ENCODE peak calls at places on chromosomes 5 and 9, in seven cellular contexts. M, J, P, Z, H, O and S are unnamed samples. For H3K4me1, the result is how much of the 10 kb centered on the place peaks cover.

GRCh38 chr5:1492757-1493156 is 31.0 kb downstream of the LPCAT1 start:
- DNase-seq in Z (no peak), H (no peak), M (no peak), P (no peak), J (no peak), O (no peak), S (no peak)

GRCh38 chr5:150672237-150672883 is 11.3 kb downstream of the MYOZ3 start:
- DNase-seq in M (peak), H (peak), O (no peak), P (peak), J (no peak), Z (peak), S (peak)

GRCh38 chr9:84945878-84946538 is 276.5 kb downstream of the NTRK2 start:
- DNase-seq in O (no peak), P (no peak), M (no peak), Z (no peak), H (no peak), J (no peak), S (no peak)

GRCh38 chr9:36575411-36575882 is 2.8 kb downstream of the MELK start:
- DNase-seq in P (no peak), M (no peak), J (no peak), Z (no peak), H (no peak), O (no peak), S (no peak)

GRCh38 chr9:135797507-135798302 is 95.7 kb downstream of the KCNT1 start:
- DNase-seq in P (peak), Z (peak), M (no peak), H (no peak), J (no peak), O (no peak), S (peak)

GRCh38 chr5:122906768-122907167 is 61.4 kb downstream of the SNX24 start:
- DNase-seq in J (no peak), H (no peak), Z (no peak), M (no peak), P (no peak), O (no peak), S (no peak)

GRCh38 chr9:132878695-132879064 is at the start of gene SPACA9:
- DNase-seq in H (peak), P (no peak), Z (peak), M (peak), O (no peak), J (no peak), S (peak)

GRCh38 chr9:14895806-14896205 is 14.4 kb downstream of the FREM1 start:
- DNase-seq in O (no peak), M (no peak), Z (peak), P (no peak), J (no peak), H (no peak), S (no peak)

GRCh38 chr9:6632516-6633328 is 12.8 kb downstream of the GLDC start:
- DNase-seq in H (no peak), Z (peak), O (peak), M (no peak), P (no peak), J (peak), S (no peak)

GRCh38 chr5:73263001-73263710 is 90.2 kb downstream of the TMEM174 start:
- DNase-seq in J (no peak), P (no peak), H (no peak), Z (no peak), O (no peak), M (no peak), S (no peak)

GRCh38 chr5:10734050-10734709 is 26.9 kb downstream of the DAP start:
- DNase-seq in Z (no peak), M (no peak), O (no peak), H (no peak), J (no peak), P (no peak), S (no peak)

GRCh38 chr5:151182501-151182900 is 24.9 kb upstream of the ANXA6 start:
- DNase-seq in O (no peak), M (no peak), Z (no peak), P (no peak), H (no peak), J (no peak), S (no peak)

GRCh38 chr9:124453586-124454191 is 3.4 kb downstream of the ADGRD2 start:
- DNase-seq in O (no peak), P (no peak), H (no peak), Z (peak), M (no peak), J (no peak), S (no peak)
- TF ChIP-seq POLR2AphosphoS5 in O (no peak), P (no peak), H (no peak), Z (no peak), M (no peak), J (no peak), S (no peak)

GRCh38 chr9:127976943-127977871 is 3.6 kb downstream of the EEIG1 start:
- DNase-seq in J (no peak), O (no peak), H (no peak), Z (no peak), P (no peak), M (no peak), S (no peak)
- H3K4me1 ChIP-seq in J (half or more), O (under half), H (under half), Z (under half), P (under half), M (half or more), S (half or more)

GRCh38 chr9:96199006-96199405 is 103.0 kb downstream of the HSD17B3 start:
- DNase-seq in H (no peak), O (no peak), M (peak), P (no peak), Z (no peak), J (no peak), S (no peak)
- H3K4me3 ChIP-seq in H (no peak), O (no peak), M (no peak), P (no peak), Z (no peak), J (no peak), S (no peak)

DNA sequence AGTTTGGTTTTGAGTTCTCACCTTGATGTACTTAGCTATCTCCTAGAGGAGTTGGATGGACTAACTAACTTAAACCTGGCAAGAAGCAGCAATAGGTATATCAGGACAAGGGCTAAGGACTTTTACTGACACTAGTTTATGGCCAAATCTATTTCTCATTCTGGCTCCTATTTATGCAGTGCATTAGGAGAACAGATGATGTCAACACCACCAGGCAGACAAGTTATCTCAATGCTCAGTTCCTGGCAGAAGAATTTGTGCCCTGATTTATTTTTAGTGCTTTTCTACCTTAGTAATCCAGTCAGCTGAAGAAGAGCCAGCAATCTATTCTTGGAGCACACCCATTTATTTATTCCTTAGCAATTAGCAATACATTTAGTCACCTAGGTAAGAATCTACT is 30.7 kb upstream of the MYOT start:
- DNase-seq in O (no peak), M (no peak), P (no peak), J (no peak), Z (no peak), H (peak), S (no peak)
- TF ChIP-seq POLR2AphosphoS5 in O (no peak), M (no peak), P (no peak), J (no peak), Z (no peak), H (peak), S (no peak)

GRCh38 chr9:93321220-93321610 is 130.3 kb upstream of the FAM120A start:
- DNase-seq in M (no peak), O (no peak), H (no peak), P (no peak), Z (no peak), J (no peak), S (no peak)
- H3K4me1 ChIP-seq in M (under half), O (under half), H (under half), P (under half), Z (under half), J (under half), S (under half)

GRCh38 chr9:88537743-88538055 is 2.7 kb downstream of the NXNL2 start:
- DNase-seq in J (no peak), P (no peak), M (peak), O (no peak), H (no peak), Z (peak), S (peak)

GRCh38 chr9:88535226-88535931 is 401 bp downstream of the NXNL2 start:
- DNase-seq in J (no peak), M (no peak), Z (peak), H (peak), O (no peak), P (no peak), S (peak)

GRCh38 chr9:88536951-88537742 is 2.2 kb downstream of the NXNL2 start:
- DNase-seq in H (no peak), O (no peak), P (no peak), J (no peak), Z (no peak), M (no peak), S (no peak)

GRCh38 chr9:88534456-88535225 is at the start of gene NXNL2:
- DNase-seq in Z (peak), M (peak), P (no peak), H (peak), J (no peak), O (no peak), S (peak)

GRCh38 chr9:88535932-88536324 is 950 bp downstream of the NXNL2 start:
- DNase-seq in P (no peak), M (peak), J (no peak), Z (peak), O (no peak), H (no peak), S (no peak)
- H3K4me3 ChIP-seq in P (peak), M (peak), J (no peak), Z (peak), O (no peak), H (peak), S (peak)

GRCh38 chr5:40827479-40827977 is 7.5 kb downstream of the RPL37 start:
- DNase-seq in M (no peak), Z (no peak), H (no peak), P (no peak), J (no peak), O (no peak), S (no peak)
- TF ChIP-seq POLR2AphosphoS5 in M (no peak), Z (no peak), H (no peak), P (peak), J (no peak), O (no peak), S (no peak)

GRCh38 chr5:132269635-132270344 is 12.3 kb downstream of the PDLIM4 start:
- DNase-seq in J (no peak), M (no peak), O (no peak), Z (no peak), P (no peak), H (no peak), S (no peak)

GRCh38 chr5:132271251-132272246 is 14.1 kb downstream of the PDLIM4 start:
- DNase-seq in Z (peak), O (no peak), M (no peak), P (no peak), H (no peak), J (no peak), S (no peak)

GRCh38 chr5:132268698-132269551 is 11.4 kb downstream of the PDLIM4 start:
- DNase-seq in Z (no peak), H (no peak), O (peak), P (no peak), J (no peak), M (no peak), S (no peak)

GRCh38 chr5:132270706-132271105 is 13.2 kb downstream of the PDLIM4 start:
- DNase-seq in Z (no peak), P (no peak), H (no peak), O (no peak), M (no peak), J (no peak), S (no peak)

DNA sequence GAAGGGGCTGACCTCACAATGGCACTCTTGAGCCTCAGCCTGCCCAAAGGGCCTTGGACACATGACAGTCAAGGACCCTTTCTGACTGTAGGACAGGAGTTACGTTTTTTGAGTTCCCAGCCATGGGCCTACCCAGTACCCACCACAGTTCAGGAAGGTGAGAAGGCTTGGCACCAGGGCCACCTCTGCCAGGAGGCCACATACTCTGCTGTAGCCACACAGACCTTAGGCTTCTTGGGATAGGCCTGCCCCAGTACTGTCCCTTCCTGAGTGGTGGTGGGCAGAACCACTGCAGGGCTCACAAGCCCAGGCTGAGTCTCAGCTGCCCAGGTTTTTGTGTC is 12.8 kb downstream of the PDLIM4 start:
- DNase-seq in M (no peak), O (no peak), J (no peak), Z (no peak), P (no peak), H (no peak), S (no peak)
- H3K4me1 ChIP-seq in M (half or more), O (under half), J (half or more), Z (under half), P (under half), H (under half), S (under half)

GRCh38 chr9:101098392-101098791 is 69.9 kb downstream of the PLPPR1 start:
- DNase-seq in P (no peak), Z (peak), H (no peak), J (no peak), O (no peak), M (no peak), S (no peak)
- H3K4me3 ChIP-seq in P (peak), Z (peak), H (no peak), J (no peak), O (no peak), M (no peak), S (no peak)

DNA sequence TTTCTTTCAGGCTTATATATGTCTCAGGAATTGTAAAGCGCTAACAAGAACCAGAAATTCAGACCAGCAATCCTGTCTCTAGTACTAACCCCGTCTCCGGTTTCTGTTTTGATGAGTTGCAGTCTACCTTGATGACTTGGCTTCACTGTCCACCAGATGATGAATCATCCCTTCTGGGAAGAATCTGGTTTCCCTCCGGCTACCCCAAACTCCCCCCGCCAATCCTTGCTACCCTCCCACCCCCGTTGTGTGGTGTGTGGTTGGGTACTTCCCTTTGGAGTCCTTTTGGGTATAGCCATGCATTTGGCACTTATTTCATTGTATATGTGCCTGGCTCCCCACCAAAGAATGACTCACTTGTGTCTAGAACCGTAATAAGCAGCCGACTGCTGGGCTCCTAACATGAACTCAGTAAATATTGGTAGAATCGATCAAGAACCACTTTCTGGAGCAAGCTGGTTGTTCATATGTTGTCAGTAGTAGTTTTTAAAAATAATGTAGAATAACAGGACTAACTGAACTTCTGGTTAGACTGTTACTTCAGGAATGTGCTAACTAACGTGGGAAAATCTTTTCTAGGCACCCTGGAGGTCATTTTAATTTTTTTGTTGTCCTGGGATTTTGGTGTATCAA is 8.3 kb upstream of the TGFBI start:
- DNase-seq in M (peak), P (no peak), Z (no peak), H (no peak), O (no peak), J (peak), S (no peak)
- TF ChIP-seq POLR2AphosphoS5 in M (peak), P (no peak), Z (no peak), H (no peak), O (no peak), J (no peak), S (no peak)